ENCODE peak calls at places on chromosomes 16 and 17, in five cellular contexts. E is DND-41; S is WTC11; F is HepG2; D is stimulated activated effector memory CD8-positive, alpha-beta T cell treated with anti-CD3 and anti-CD28 coated beads, Interleukin-12 subunit alpha, Interleukin-12 subunit beta, amount 100 ng/mL, for 72 hours. Z is an unnamed sample.

GRCh38 chr17:38885728-38886642 is 16.1 kb downstream of the LASP1 start:
- ATAC-seq in E (no peak), S (peak; percentile 46), F (no peak), D (no peak), Z (no peak)

GRCh38 chr17:49746791-49747490 is 17.0 kb downstream of the FAM117A start:
- ATAC-seq in E (peak; percentile 64), S (no peak), F (peak; percentile 59), D (peak; percentile 50), Z (peak; percentile 45)

GRCh38 chr17:29278692-29279091 is 15.3 kb downstream of the NUFIP2 start:
- ATAC-seq in E (no peak), S (no peak), F (no peak), D (no peak), Z (no peak)

GRCh38 chr16:3542601-3543373 is 34.4 kb downstream of the NLRC3 start:
- ATAC-seq in E (no peak), S (no peak), F (peak; percentile 28), D (no peak), Z (no peak)

GRCh38 chr17:11928436-11928835 is 68.8 kb downstream of the ZNF18 start:
- ATAC-seq in E (no peak), S (peak; percentile 48), F (peak; percentile 93), D (no peak), Z (no peak)

GRCh38 chr16:89446136-89446974 is 44.0 kb downstream of the ANKRD11 start:
- ATAC-seq in E (peak; percentile 15), S (no peak), F (no peak), D (peak; percentile 85), Z (peak; percentile 68)

GRCh38 chr16:27579086-27579980 is 29.4 kb downstream of the KATNIP start:
- ATAC-seq in E (no peak), S (no peak), F (peak; percentile 97), D (no peak), Z (peak; percentile 17)

GRCh38 chr17:7873051-7873450 is 15.2 kb downstream of the CYB5D1 start:
- ATAC-seq in E (no peak), S (no peak), F (no peak), D (no peak), Z (no peak)

GRCh38 chr16:53664724-53665345 is 38.8 kb downstream of the RPGRIP1L start:
- ATAC-seq in E (no peak), S (no peak), F (no peak), D (peak; percentile 100), Z (peak; percentile 99)

GRCh38 chr16:71693168-71693567 is 31.3 kb downstream of the PHLPP2 start:
- ATAC-seq in E (no peak), S (no peak), F (no peak), D (no peak), Z (no peak)

GRCh38 chr16:1054660-1055556 is 17.6 kb upstream of the SSTR5 start:
- ATAC-seq in E (no peak), S (peak; percentile 87), F (peak; percentile 82), D (peak; percentile 46), Z (peak; percentile 59)

GRCh38 chr17:2011421-2012371 is 13.4 kb downstream of the RTN4RL1 start:
- ATAC-seq in E (peak; percentile 49), S (peak; percentile 79), F (no peak), D (no peak), Z (no peak)

GRCh38 chr16:49055824-49056545 is 225.7 kb downstream of the CBLN1 start:
- ATAC-seq in E (no peak), S (peak; percentile 70), F (no peak), D (no peak), Z (no peak)

GRCh38 chr17:68290268-68290954 is 516 bp downstream of the SLC16A6 start:
- ATAC-seq in E (peak; percentile 37), S (no peak), F (peak; percentile 33), D (no peak), Z (peak; percentile 2)

GRCh38 chr17:69450857-69451410 is 36.4 kb downstream of the MAP2K6 start:
- ATAC-seq in E (no peak), S (no peak), F (no peak), D (no peak), Z (no peak)

GRCh38 chr16:58128721-58129096 is 472 bp downstream of the CFAP20 start:
- ATAC-seq in E (peak; percentile 17), S (no peak), F (peak; percentile 12), D (peak; percentile 3), Z (peak; percentile 4)

GRCh38 chr16:58109330-58109729 is 19.9 kb downstream of the CFAP20 start:
- ATAC-seq in E (no peak), S (no peak), F (no peak), D (no peak), Z (no peak)

GRCh38 chr17:8314797-8315739 is 5.0 kb downstream of the ARHGEF15 start:
- ATAC-seq in E (no peak), S (peak; percentile 35), F (no peak), D (no peak), Z (no peak)

GRCh38 chr16:28572659-28573510 is 19.2 kb downstream of the SGF29 start:
- ATAC-seq in E (no peak), S (peak; percentile 86), F (no peak), D (no peak), Z (no peak)

GRCh38 chr17:9363440-9364350 is 211.9 kb downstream of the STX8 start:
- ATAC-seq in E (no peak), S (no peak), F (no peak), D (peak; percentile 89), Z (peak; percentile 95)

GRCh38 chr16:9112166-9112843 is 20.9 kb downstream of the HAPSTR1 start:
- ATAC-seq in E (no peak), S (no peak), F (peak; percentile 75), D (no peak), Z (no peak)

GRCh38 chr16:16062023-16062932 is 112.9 kb downstream of the ABCC1 start:
- ATAC-seq in E (peak; percentile 97), S (no peak), F (no peak), D (peak; percentile 40), Z (peak; percentile 23)

GRCh38 chr17:45424769-45425124 is 7.9 kb downstream of the ARHGAP27 start:
- ATAC-seq in E (no peak), S (no peak), F (peak; percentile 1), D (no peak), Z (no peak)

GRCh38 chr17:68319420-68320162 is 28.3 kb downstream of the ARSG start:
- ATAC-seq in E (no peak), S (no peak), F (no peak), D (no peak), Z (no peak)

GRCh38 chr17:4839221-4839620 is 6.1 kb downstream of the MINK1 start:
- ATAC-seq in E (no peak), S (no peak), F (no peak), D (no peak), Z (peak; percentile 35)

GRCh38 chr17:7923290-7923628 is 6.4 kb downstream of the KCNAB3 start:
- ATAC-seq in E (no peak), S (no peak), F (no peak), D (no peak), Z (no peak)

GRCh38 chr16:73209190-73209589 is 161.3 kb upstream of the ZFHX3 start:
- ATAC-seq in E (no peak), S (no peak), F (no peak), D (no peak), Z (no peak)

GRCh38 chr17:61389670-61390478 is 9.8 kb upstream of the TBX2 start:
- ATAC-seq in E (peak; percentile 69), S (peak; percentile 88), F (peak; percentile 52), D (peak; percentile 58), Z (peak; percentile 54)

GRCh38 chr16:89133457-89134127 is 38.0 kb upstream of the CDH15 start:
- ATAC-seq in E (no peak), S (no peak), F (no peak), D (no peak), Z (no peak)

GRCh38 chr17:35801583-35802224 is 6.3 kb upstream of the MMP28 start:
- ATAC-seq in E (peak; percentile 73), S (no peak), F (no peak), D (no peak), Z (no peak)

GRCh38 chr16:13909872-13910303 is 10.1 kb upstream of the ERCC4 start:
- ATAC-seq in E (no peak), S (no peak), F (peak; percentile 89), D (no peak), Z (no peak)

GRCh38 chr17:74212262-74212912 is 984 bp upstream of the TTYH2 start:
- ATAC-seq in E (no peak), S (peak; percentile 6), F (peak; percentile 11), D (peak; percentile 1), Z (peak; percentile 2)

Z was measured in activated T-helper 17 cell treated with anti-CD3 and anti-CD28 coated beads, Interleukin-2, amount 50 U/mL, for 72 hours.